ENCODE peak calls at places on chromosomes 3 and 15, in nine cellular contexts. Z is Daoy, L is neural progenitor cell, K is retina, F is iPS-NIHi11, U is Ammon's horn, E is fibroblast of the conjunctiva, O is tibial artery, V is progenitor cell of endocrine pancreas. T is an unnamed sample.

GRCh38 chr3:180990494-180990893 is 958 bp upstream of the DNAJC19 start:
- DNase-seq in O (no peak), V (no peak), E (no peak), K (no peak), L (no peak), Z (no peak), U (no peak), F (no peak), T (no peak)

GRCh38 chr3:189967254-189967865 is 153.3 kb downstream of the P3H2 start:
- DNase-seq in Z (peak; percentile 26), E (peak; percentile 49), O (no peak), K (peak; percentile 40), L (peak; percentile 68), F (peak; percentile 54), U (peak; percentile 77), V (peak; percentile 16), T (no peak)

GRCh38 chr15:84033793-84034553 is 201.6 kb upstream of the GOLGA6L4 start:
- DNase-seq in F (no peak), L (no peak), U (no peak), O (no peak), V (no peak), Z (peak; percentile 4), K (no peak), E (no peak), T (no peak)

GRCh38 chr15:62391565-62392262 is 226.6 kb upstream of the C2CD4B start:
- DNase-seq in Z (peak; percentile 60), V (peak; percentile 35), L (peak; percentile 68), E (no peak), U (peak; percentile 58), F (peak; percentile 66), O (peak; percentile 77), K (peak; percentile 85), T (peak; percentile 50)

GRCh38 chr3:16048435-16049318 is 125.8 kb upstream of the GALNT15 start:
- DNase-seq in K (peak; percentile 35), O (no peak), V (no peak), L (peak; percentile 67), E (peak; percentile 77), Z (peak; percentile 64), U (peak; percentile 91), F (peak; percentile 75), T (peak; percentile 53)

GRCh38 chr3:55198554-55198953 is 270.7 kb upstream of the LRTM1 start:
- DNase-seq in F (no peak), E (no peak), U (no peak), O (no peak), V (no peak), L (no peak), K (no peak), Z (peak; percentile 81), T (no peak)

GRCh38 chr3:97927699-97928098 is 44.5 kb downstream of the RIOX2 start:
- DNase-seq in O (no peak), E (no peak), F (no peak), V (no peak), K (no peak), L (no peak), Z (no peak), U (no peak), T (no peak)

GRCh38 chr3:102933377-102933776 is 498.6 kb downstream of the ZPLD1 start:
- DNase-seq in Z (no peak), F (no peak), V (no peak), K (no peak), U (no peak), E (no peak), O (no peak), L (no peak), T (no peak)

GRCh38 chr15:43939070-43939469 is 112.3 kb downstream of the WDR76 start:
- DNase-seq in U (no peak), O (no peak), V (no peak), K (no peak), F (peak; percentile 51), E (no peak), Z (no peak), L (no peak), T (no peak)

GRCh38 chr3:52845157-52845556 is 10.3 kb upstream of the MUSTN1 start:
- DNase-seq in E (no peak), K (no peak), F (no peak), O (peak; percentile 94), V (no peak), L (no peak), U (peak; percentile 69), Z (no peak), T (no peak)

GRCh38 chr3:127133971-127134370 is 59.0 kb upstream of the PRR23E start:
- DNase-seq in K (no peak), E (no peak), L (no peak), Z (no peak), O (peak; percentile 53), U (no peak), F (no peak), V (no peak), T (no peak)

GRCh38 chr15:45179221-45179985 is 8.4 kb downstream of the SHF start:
- DNase-seq in L (peak; percentile 57), F (peak; percentile 81), U (no peak), O (no peak), K (no peak), V (no peak), Z (peak; percentile 41), E (no peak), T (peak; percentile 50)

GRCh38 chr15:101180620-101181307 is 71.1 kb downstream of the CHSY1 start:
- DNase-seq in K (no peak), O (no peak), Z (no peak), E (no peak), F (no peak), V (no peak), L (no peak), U (no peak), T (no peak)

GRCh38 chr15:78244101-78244500 is 9.7 kb upstream of the ACSBG1 start:
- DNase-seq in V (no peak), Z (no peak), L (no peak), K (no peak), O (no peak), U (no peak), E (no peak), F (no peak), T (no peak)

GRCh38 chr3:150083653-150084037 is 113.0 kb upstream of the PFN2 start:
- DNase-seq in U (peak; percentile 66), V (no peak), E (no peak), L (no peak), Z (no peak), O (no peak), F (no peak), K (no peak), T (no peak)

GRCh38 chr3:23748398-23749110 is 57.2 kb upstream of the UBE2E1 start:
- DNase-seq in Z (no peak), K (no peak), V (no peak), U (peak; percentile 27), O (no peak), L (no peak), F (no peak), E (no peak), T (no peak)

GRCh38 chr3:120092444-120092843 is 1.8 kb downstream of the GSK3B start:
- DNase-seq in O (no peak), E (no peak), F (no peak), Z (no peak), L (no peak), U (no peak), K (no peak), V (no peak), T (no peak)

GRCh38 chr3:46895204-46895660 is 17.7 kb downstream of the PTH1R start:
- DNase-seq in V (peak; percentile 61), U (peak; percentile 43), K (peak; percentile 67), L (peak; percentile 69), Z (peak; percentile 36), E (no peak), O (peak; percentile 79), F (peak; percentile 66), T (peak; percentile 78)

GRCh38 chr3:83928391-83928790 is 1030.4 kb upstream of the CADM2 start:
- DNase-seq in L (peak; percentile 70), K (no peak), O (no peak), E (peak; percentile 9), U (no peak), F (peak; percentile 15), V (no peak), Z (peak; percentile 2), T (no peak)

GRCh38 chr3:191105418-191105817 is 93.6 kb upstream of the OSTN start:
- DNase-seq in U (no peak), O (no peak), V (no peak), K (no peak), F (no peak), E (no peak), Z (no peak), L (no peak), T (no peak)

GRCh38 chr3:8239718-8240698 is 261.6 kb upstream of the LMCD1 start:
- DNase-seq in K (peak; percentile 19), Z (peak; percentile 2), U (peak; percentile 78), E (peak; percentile 63), L (peak; percentile 70), O (no peak), V (peak; percentile 12), F (peak; percentile 67), T (no peak)

GRCh38 chr3:79521221-79521848 is 246.5 kb downstream of the ROBO1 start:
- DNase-seq in V (no peak), K (peak; percentile 72), O (no peak), E (peak; percentile 28), Z (peak; percentile 17), F (peak; percentile 39), U (peak; percentile 62), L (peak; percentile 63), T (no peak)

GRCh38 chr15:28021281-28022039 is 77.7 kb downstream of the OCA2 start:
- DNase-seq in K (peak; percentile 57), L (peak; percentile 63), V (no peak), U (peak; percentile 83), E (peak; percentile 51), Z (peak; percentile 62), O (no peak), F (peak; percentile 88), T (no peak)

GRCh38 chr3:177633671-177634207 is 436.5 kb upstream of the TBL1XR1 start:
- DNase-seq in O (no peak), F (no peak), E (peak; percentile 66), V (no peak), U (no peak), Z (no peak), K (no peak), L (no peak), T (no peak)

GRCh38 chr3:126258670-126259069 is 78.3 kb upstream of the ALDH1L1 start:
- DNase-seq in Z (peak; percentile 49), O (no peak), F (no peak), E (no peak), U (no peak), V (no peak), L (no peak), K (no peak), T (no peak)

GRCh38 chr15:100201376-100202280 is 140.1 kb downstream of the ADAMTS17 start:
- DNase-seq in O (no peak), U (no peak), V (no peak), F (no peak), K (peak; percentile 71), Z (peak; percentile 12), E (no peak), L (no peak), T (peak; percentile 33)

GRCh38 chr3:184350618-184351017 is 10.8 kb downstream of the CLCN2 start:
- DNase-seq in L (no peak), F (no peak), K (no peak), Z (no peak), V (no peak), E (no peak), U (no peak), O (no peak), T (no peak)

GRCh38 chr3:65473746-65474145 is 565.0 kb downstream of the MAGI1 start:
- DNase-seq in K (no peak), U (peak; percentile 20), F (no peak), Z (peak; percentile 44), L (no peak), O (no peak), E (peak; percentile 0), V (no peak), T (no peak)

GRCh38 chr3:98151241-98151640 is 4.0 kb downstream of the OR5H14 start:
- DNase-seq in E (no peak), L (no peak), F (no peak), Z (peak; percentile 5), V (no peak), O (no peak), U (no peak), K (no peak), T (no peak)

GRCh38 chr3:127777332-127777731 is 45.0 kb downstream of the MGLL start:
- DNase-seq in U (no peak), V (no peak), K (no peak), E (no peak), Z (no peak), F (no peak), L (no peak), O (no peak), T (no peak)

GRCh38 chr15:101542306-101543025 is 53.0 kb upstream of the PCSK6 start:
- DNase-seq in K (no peak), V (no peak), E (no peak), U (no peak), O (no peak), F (no peak), Z (no peak), L (no peak), T (no peak)

T was measured in naive thymus-derived CD4-positive, alpha-beta T cell.